ENCODE peak calls at places on chromosomes 12 and 14, in five cellular contexts. H is upper lobe of left lung, R is suprapubic skin, D is breast epithelium, T is stomach. C is an unnamed sample.
A peak's percentile ranks its signal among the peaks of the same experiment; 100 is the strongest.

GRCh38 chr12:129049917-129050316 is 196.6 kb downstream of the GLT1D1 start:
- DNase-seq in T (no peak), H (no peak), R (no peak), D (no peak), C (no peak)

GRCh38 chr12:120365675-120366340 is 3.2 kb downstream of the MSI1 start:
- DNase-seq in T (peak; percentile 82), R (no peak), D (no peak), H (no peak), C (no peak)

GRCh38 chr12:80313184-80313583 is 130.9 kb upstream of the PTPRQ start:
- DNase-seq in H (no peak), T (no peak), D (no peak), R (no peak), C (no peak)

GRCh38 chr12:59010948-59011347 is 90.6 kb upstream of the LRIG3 start:
- DNase-seq in T (no peak), R (no peak), D (no peak), H (no peak), C (peak; percentile 47)

GRCh38 chr14:59407246-59407615 is 57.9 kb downstream of the GPR135 start:
- DNase-seq in R (no peak), H (no peak), T (no peak), D (no peak), C (no peak)

GRCh38 chr14:46653031-46653775 is 1.6 kb upstream of the RPL10L start:
- DNase-seq in T (no peak), D (no peak), R (no peak), H (no peak), C (no peak)

GRCh38 chr14:97634786-97635185 is 837.6 kb downstream of the VRK1 start:
- DNase-seq in H (no peak), R (no peak), T (no peak), D (no peak), C (no peak)

GRCh38 chr12:8697120-8697475 is 693 bp upstream of the RIMKLB start:
- DNase-seq in T (no peak), R (no peak), H (peak; percentile 90), D (no peak), C (peak; percentile 90)

GRCh38 chr12:104485651-104486341 is 29.0 kb downstream of the CHST11 start:
- DNase-seq in H (no peak), R (no peak), D (no peak), T (no peak), C (no peak)

GRCh38 chr12:74899031-74899829 is 310.4 kb downstream of the KCNC2 start:
- DNase-seq in D (no peak), R (no peak), H (no peak), T (no peak), C (no peak)

GRCh38 chr12:54411398-54412241 is 7.4 kb downstream of the ITGA5 start:
- DNase-seq in R (peak; percentile 92), T (peak; percentile 31), H (peak; percentile 87), D (no peak), C (peak; percentile 88)

GRCh38 chr12:121023799-121024198 is 7.5 kb upstream of the C12orf43 start:
- DNase-seq in H (no peak), T (no peak), R (no peak), D (no peak), C (peak; percentile 42)

GRCh38 chr14:55731881-55732498 is 152.0 kb downstream of the KTN1 start:
- DNase-seq in D (no peak), R (no peak), T (peak; percentile 62), H (no peak), C (no peak)

GRCh38 chr12:104958946-104959841 is 1.1 kb upstream of the SLC41A2 start:
- DNase-seq in D (no peak), H (no peak), T (no peak), R (no peak), C (peak; percentile 75)

DNA sequence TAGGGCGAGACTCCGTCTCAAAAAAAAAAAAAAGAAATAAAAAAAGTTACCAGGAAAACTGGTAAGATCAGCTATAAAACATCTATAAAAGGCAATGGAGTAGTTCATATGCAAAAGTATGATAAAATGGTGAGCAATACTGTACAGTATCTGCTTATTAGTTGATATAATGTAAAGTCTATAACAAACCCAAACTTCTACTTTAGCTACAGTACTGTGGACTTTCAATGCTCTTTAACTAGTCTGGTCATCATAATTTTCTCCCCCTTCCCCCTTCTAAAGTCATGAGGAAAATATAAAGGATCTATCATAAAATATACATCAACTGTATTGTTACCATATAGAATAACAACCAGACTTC is 43.6 kb downstream of the MDM2 start:
- DNase-seq in D (no peak), T (no peak), R (no peak), H (no peak), C (no peak)
- TF ChIP-seq POLR2A in D (no peak), T (no peak), R (no peak), H (no peak), C (no peak)

DNA sequence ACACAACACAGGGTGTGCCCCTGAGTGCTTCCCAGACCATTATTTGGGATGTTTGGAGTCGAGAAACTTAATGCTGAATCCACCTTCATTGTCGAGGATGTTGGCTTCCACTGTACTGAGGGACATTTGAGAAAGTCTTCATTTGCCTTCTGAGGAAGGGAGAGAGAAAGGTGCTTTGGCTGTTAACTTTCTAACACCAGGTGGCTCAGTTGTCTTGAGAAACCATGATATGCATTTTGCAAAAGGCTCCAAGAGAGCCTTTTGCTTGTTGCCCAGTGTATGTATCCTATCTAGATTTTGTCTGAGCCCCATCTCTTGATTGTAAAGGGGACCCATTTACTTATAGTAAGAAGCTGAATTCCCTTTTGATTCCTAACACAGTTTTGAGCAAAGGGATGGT is 28.6 kb upstream of the NRXN3 start:
- DNase-seq in H (no peak), D (no peak), R (no peak), T (no peak), C (no peak)
- TF ChIP-seq CTCF in H (no peak), D (no peak), R (no peak), T (no peak), C (no peak)

DNA sequence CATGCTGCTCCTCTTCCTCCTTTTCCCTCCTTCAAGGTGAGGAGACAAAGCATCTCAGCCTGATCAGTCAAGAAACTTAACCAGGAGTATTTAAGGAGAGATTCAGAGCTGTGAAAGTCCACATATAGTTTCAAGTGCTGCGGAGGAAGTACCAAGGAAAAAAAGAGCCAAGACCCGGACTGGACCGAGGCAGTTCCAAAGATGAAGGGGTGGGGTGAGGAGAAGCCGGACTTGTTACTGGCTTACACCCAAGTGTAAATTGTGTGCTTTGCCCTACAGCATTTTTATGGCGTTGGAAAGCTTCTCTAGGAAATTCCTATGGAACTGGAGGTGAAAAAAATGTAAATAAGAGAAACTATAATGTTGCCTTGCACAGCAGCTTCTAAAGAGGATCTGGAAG is 263.1 kb downstream of the GRIN2B start:
- DNase-seq in R (no peak), H (no peak), D (no peak), T (peak; percentile 27), C (no peak)
- TF ChIP-seq POLR2AphosphoS5 in R (no peak), H (no peak), D (no peak), T (no peak), C (no peak)

DNA sequence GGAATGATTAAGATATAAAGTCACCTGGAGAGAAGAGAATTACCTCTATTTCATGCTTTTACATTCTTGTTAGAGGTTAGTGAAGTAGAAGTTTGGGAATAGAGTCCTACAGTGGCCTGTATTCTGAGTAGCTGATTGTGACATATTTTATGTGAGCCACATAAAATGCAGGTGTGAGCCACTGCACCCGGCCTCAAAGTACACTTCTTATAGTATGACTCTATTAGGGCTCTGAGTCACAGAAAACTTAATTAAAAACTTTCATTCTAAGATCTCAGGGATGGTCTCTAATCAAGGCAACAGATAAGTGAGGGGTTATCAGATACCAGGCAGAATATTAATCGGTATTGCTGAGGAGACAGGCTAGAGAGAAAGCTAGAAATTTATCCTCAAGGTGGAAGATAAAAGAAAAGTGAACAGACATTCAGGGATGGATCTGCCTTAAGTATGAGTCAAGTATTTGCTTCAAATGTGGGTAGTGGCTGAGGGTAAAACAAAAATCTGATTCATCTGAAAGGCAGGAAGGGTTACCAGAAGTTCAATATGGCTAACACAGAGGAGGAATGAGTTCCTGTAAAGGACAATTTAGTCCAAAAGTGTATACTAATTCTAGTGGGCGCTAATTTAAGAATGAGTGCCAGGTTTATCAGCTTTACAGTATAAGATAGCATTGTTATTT is 5.5 kb upstream of the G2E3 start:
- DNase-seq in T (no peak), R (no peak), D (no peak), H (no peak), C (no peak)
- TF ChIP-seq POLR2A in T (no peak), R (no peak), D (no peak), H (no peak), C (no peak)

GRCh38 chr12:101490286-101490920 is 15.3 kb downstream of the SPIC start:
- DNase-seq in D (no peak), R (no peak), T (peak; percentile 50), H (no peak), C (no peak)
- TF ChIP-seq CTCF in D (peak; percentile 52), R (no peak), T (peak; percentile 71), H (peak; percentile 38), C (peak; percentile 18)

DNA sequence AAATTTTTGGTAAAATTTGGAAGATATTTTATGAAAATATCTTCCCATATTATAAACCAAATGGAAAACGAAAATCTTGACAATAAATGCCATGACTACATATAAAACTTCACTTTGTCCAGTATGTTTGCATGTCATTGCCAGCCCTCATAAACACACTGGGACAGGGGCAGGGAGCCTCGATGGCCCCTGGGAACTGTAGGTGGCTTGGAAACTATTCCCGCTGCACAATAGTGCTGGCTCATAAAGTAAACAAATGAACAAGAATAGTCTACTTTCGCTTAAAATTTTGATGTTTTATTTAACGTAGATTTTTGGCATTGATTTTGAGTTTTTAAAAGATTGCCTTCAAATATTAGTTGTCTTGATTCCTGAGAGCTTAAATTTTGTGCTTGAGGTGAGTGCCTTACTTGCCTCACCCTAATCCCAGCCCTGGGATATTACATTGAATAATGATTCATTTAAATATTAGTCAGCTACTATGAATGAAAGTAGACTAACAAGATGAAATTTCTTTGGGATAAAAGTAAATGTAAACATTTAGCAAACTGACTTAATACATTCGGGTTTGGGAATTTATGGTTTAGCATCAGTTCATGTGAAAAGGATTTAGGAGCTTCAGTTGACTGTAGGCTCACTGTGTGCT is 74.0 kb upstream of the PKP2 start:
- DNase-seq in H (no peak), R (no peak), T (no peak), D (no peak), C (no peak)
- TF ChIP-seq POLR2AphosphoS5 in H (no peak), R (no peak), T (no peak), D (no peak), C (no peak)

C was measured in spleen.